ENCODE peak calls at places on chromosomes 7 and 10, in ten cellular contexts. L is GM23248; M is HCT116; F is mucosa of descending colon; N is transverse colon; C is colonic mucosa; Y is tibial artery; B is mesenchymal stem cell; J is CD8-positive, alpha-beta memory T cell; A is fibroblast of lung. E is an unnamed sample. For H3K4me1, the result is how much of the 10 kb centered on the place peaks cover.

GRCh38 chr7:24836084-24836483 is 78.8 kb upstream of the GSDME start:
- DNase-seq in F (no peak), C (no peak), A (no peak), B (no peak), L (no peak), N (no peak), Y (no peak), M (no peak), J (no peak), E (no peak)

GRCh38 chr10:14586901-14587300 is 187.8 kb downstream of the FAM107B start:
- DNase-seq in Y (no peak), M (no peak), B (no peak), C (no peak), A (no peak), J (peak), L (no peak), F (no peak), N (peak), E (no peak)

GRCh38 chr7:121187222-121187621 is 141.6 kb upstream of the WNT16 start:
- DNase-seq in C (no peak), F (no peak), A (no peak), L (no peak), B (no peak), N (no peak), Y (no peak), J (no peak), M (no peak), E (no peak)

GRCh38 chr7:73719806-73720169 is 319 bp upstream of the STX1A start:
- DNase-seq in L (no peak), C (no peak), N (no peak), B (peak), J (no peak), A (no peak), M (no peak), Y (no peak), F (no peak), E (no peak)

GRCh38 chr10:118108194-118109026 is 61.7 kb upstream of the RAB11FIP2 start:
- DNase-seq in F (no peak), N (no peak), A (peak), M (no peak), J (no peak), B (no peak), C (no peak), Y (no peak), L (peak), E (no peak)

GRCh38 chr10:50417906-50418697 is 166.8 kb upstream of the ASAH2 start:
- DNase-seq in J (peak), C (peak), F (peak), Y (peak), B (peak), L (peak), A (peak), N (peak), M (peak), E (peak)

GRCh38 chr10:94006591-94007550 is 13.1 kb downstream of the PLCE1 start:
- DNase-seq in L (peak), Y (no peak), A (peak), N (peak), B (peak), J (no peak), M (no peak), C (peak), F (no peak), E (no peak)

GRCh38 chr7:80876894-80877414 is 41.9 kb downstream of the SEMA3C start:
- DNase-seq in A (peak), Y (no peak), M (peak), F (no peak), J (no peak), B (peak), N (peak), C (peak), L (peak), E (no peak)

GRCh38 chr7:100745184-100745583 is 11.8 kb downstream of the ZAN start:
- DNase-seq in Y (no peak), M (peak), L (peak), C (no peak), B (peak), J (no peak), N (peak), F (no peak), A (peak), E (no peak)

GRCh38 chr10:8296090-8296741 is 241.7 kb downstream of the GATA3 start:
- DNase-seq in B (no peak), J (no peak), M (no peak), N (no peak), A (no peak), L (no peak), C (no peak), Y (no peak), F (no peak), E (no peak)

GRCh38 chr10:43041422-43042342 is 35.2 kb upstream of the RET start:
- DNase-seq in J (no peak), M (no peak), N (no peak), L (no peak), B (no peak), Y (peak), F (no peak), C (peak), A (no peak), E (no peak)

GRCh38 chr7:1359051-1359400 is 100.2 kb downstream of the MICALL2 start:
- DNase-seq in M (no peak), N (no peak), F (peak), L (no peak), A (no peak), B (no peak), Y (no peak), C (no peak), J (no peak), E (peak)

GRCh38 chr7:132239422-132239994 is 336.8 kb downstream of the PLXNA4 start:
- DNase-seq in A (no peak), Y (no peak), L (no peak), F (no peak), M (no peak), N (no peak), B (no peak), J (no peak), C (no peak), E (no peak)

DNA sequence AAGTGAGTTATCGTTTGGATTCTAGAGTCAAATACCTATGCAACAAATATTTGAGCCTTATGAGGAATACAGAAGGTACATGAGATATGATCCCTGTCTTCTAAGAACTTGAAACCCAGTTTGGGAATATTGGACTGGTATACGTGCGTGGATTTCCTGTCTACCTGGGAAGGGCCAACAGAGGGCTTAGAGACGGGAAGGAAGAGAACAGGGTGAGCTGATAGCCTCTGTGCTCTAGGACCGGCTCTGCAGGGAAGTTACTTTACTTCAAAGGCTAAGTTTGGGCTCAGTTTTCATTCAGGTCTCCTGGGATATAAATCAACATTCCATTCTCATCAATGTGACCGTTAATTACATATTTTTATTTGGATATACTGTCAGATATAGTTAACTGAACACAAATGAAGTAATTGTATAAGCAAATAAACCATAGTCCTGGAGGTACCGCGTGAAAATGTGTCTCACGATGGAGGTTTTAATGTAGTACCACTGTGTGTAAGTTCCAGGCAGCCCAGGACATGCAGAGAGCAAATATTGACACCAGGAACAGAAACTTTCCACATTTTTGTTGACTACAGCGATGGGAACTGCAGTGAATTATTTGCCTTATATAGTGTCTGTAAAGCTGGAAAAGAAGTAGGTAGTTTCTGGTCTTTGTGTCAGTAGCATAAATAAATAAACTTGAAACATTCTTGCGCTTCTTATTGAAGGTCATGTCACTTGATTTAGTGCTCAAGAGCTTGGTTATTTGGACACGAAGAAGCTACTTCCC is 8.6 kb downstream of the CHST12 start:
- DNase-seq in L (no peak), A (no peak), M (no peak), F (no peak), Y (no peak), N (no peak), C (no peak), J (no peak), B (peak), E (no peak)
- H3K4me1 ChIP-seq in L (under half), A (under half), M (under half), F (under half), Y (under half), N (under half), C (under half), J (under half), B (under half), E (under half)

DNA sequence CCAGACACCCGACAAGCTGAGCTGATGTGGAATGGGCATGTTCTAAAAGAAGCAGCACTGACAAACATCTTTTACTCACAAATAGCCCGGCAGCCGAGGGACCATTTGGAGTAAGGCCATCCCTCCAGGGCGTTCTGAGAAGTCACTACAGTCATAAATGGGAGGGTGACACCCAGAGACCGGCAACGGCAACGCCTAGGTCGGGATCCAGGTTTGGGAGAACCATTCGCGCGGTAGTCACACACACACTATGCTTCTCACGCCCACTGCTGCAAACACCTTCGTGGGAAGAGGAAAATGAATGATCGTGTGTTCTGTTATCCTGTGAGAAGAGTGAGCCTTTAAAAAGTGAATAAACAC is 9.8 kb downstream of the TNS3 start:
- DNase-seq in J (no peak), L (peak), B (no peak), F (peak), C (peak), Y (no peak), N (peak), A (no peak), M (no peak), E (no peak)
- H3K4me1 ChIP-seq in J (under half), L (half or more), B (under half), F (half or more), C (under half), Y (under half), N (half or more), A (half or more), M (under half), E (half or more)

GRCh38 chr7:134795231-134795630 is 15.8 kb downstream of the CALD1 start:
- DNase-seq in A (no peak), F (no peak), C (no peak), B (no peak), N (no peak), Y (no peak), L (no peak), J (no peak), M (no peak), E (no peak)
- H3K4me1 ChIP-seq in A (under half), F (under half), C (under half), B (under half), N (under half), Y (under half), L (under half), J (under half), M (under half), E (under half)

GRCh38 chr7:50268990-50269389 is 35.5 kb upstream of the IKZF1 start:
- DNase-seq in J (no peak), C (no peak), B (no peak), N (no peak), F (no peak), Y (no peak), L (no peak), A (no peak), M (no peak), E (no peak)
- H3K4me1 ChIP-seq in J (half or more), C (under half), B (under half), N (under half), F (under half), Y (under half), L (under half), A (under half), M (under half), E (under half)

GRCh38 chr10:34713875-34714274 is 101.2 kb downstream of the PARD3 start:
- DNase-seq in L (peak), J (no peak), Y (no peak), A (peak), N (no peak), M (no peak), C (no peak), F (no peak), B (peak), E (no peak)

GRCh38 chr10:34716958-34717357 is 98.1 kb downstream of the PARD3 start:
- DNase-seq in M (no peak), Y (no peak), A (peak), J (no peak), L (no peak), B (peak), C (no peak), F (no peak), N (no peak), E (no peak)

GRCh38 chr10:34716234-34716633 is 98.9 kb downstream of the PARD3 start:
- DNase-seq in B (no peak), M (no peak), L (no peak), A (no peak), N (no peak), F (no peak), C (no peak), Y (no peak), J (no peak), E (no peak)

GRCh38 chr10:34717429-34717828 is 97.7 kb downstream of the PARD3 start:
- DNase-seq in A (no peak), B (peak), M (no peak), Y (no peak), L (no peak), F (no peak), N (no peak), C (no peak), J (no peak), E (no peak)

DNA sequence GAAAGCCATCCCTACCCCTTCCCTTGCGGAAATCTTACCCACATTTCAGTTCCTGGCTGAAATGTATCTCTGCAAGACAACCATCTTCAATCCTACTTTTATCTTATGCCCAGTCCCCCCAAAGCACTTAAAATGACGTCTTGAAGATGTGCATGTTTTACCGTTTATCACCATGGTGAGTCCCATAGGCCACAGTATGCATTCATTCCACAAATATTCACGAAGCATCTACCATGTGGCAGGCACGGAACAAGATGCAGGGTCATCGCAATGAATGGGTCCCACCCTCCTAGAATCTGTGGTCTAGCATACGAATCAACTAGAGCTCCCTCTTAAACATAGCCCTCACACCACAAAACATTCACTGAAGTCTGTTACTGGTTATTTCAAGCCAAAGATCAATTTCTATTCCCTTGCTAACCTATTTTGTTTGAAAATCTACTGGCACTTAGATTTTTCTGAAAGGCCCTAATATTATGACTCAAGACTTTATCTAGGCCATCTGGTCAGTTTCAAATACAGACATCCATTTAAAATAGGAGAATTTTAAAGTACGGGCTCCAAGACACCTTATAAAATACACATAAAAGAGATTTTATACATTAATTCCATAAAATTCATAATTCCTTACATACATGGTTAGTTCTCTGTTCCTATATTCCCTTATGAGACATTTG is 99.4 kb downstream of the PARD3 start:
- DNase-seq in A (no peak), J (no peak), L (no peak), C (no peak), B (peak), F (no peak), M (no peak), Y (no peak), N (no peak), E (no peak)
- H3K4me1 ChIP-seq in A (under half), J (under half), L (under half), C (under half), B (under half), F (under half), M (under half), Y (under half), N (under half), E (under half)